ENCODE peak calls at places on chromosomes 16 and 17, in four cellular contexts. V, F, U and J are unnamed samples. For H3K4me1 and H3K27me3, the result is how much of the 10 kb centered on the place peaks cover.

GRCh38 chr17:6427284-6427781 is 7.6 kb downstream of the AIPL1 start:
- DNase-seq in F (no peak), V (no peak), U (no peak), J (no peak)

GRCh38 chr17:50893183-50893993 is 27.2 kb upstream of the TOB1 start:
- DNase-seq in V (no peak), F (peak), U (no peak), J (no peak)

GRCh38 chr16:11955713-11956123 is 9.3 kb upstream of the TNFRSF17 start:
- DNase-seq in U (no peak), F (no peak), V (no peak), J (no peak)

GRCh38 chr17:75338335-75338734 is 49.1 kb upstream of the SLC25A19 start:
- DNase-seq in F (no peak), U (no peak), V (no peak), J (no peak)

GRCh38 chr17:17176341-17176740 is 29.8 kb downstream of the PLD6 start:
- DNase-seq in V (no peak), U (no peak), F (no peak), J (no peak)

GRCh38 chr16:87538594-87538993 is 45.8 kb upstream of the ZCCHC14 start:
- DNase-seq in F (no peak), V (no peak), U (no peak), J (no peak)

GRCh38 chr17:16491703-16492612 is at the start of gene LRRC75A:
- DNase-seq in F (peak), U (no peak), V (peak), J (peak)

GRCh38 chr16:77937473-77938195 is 84.7 kb upstream of the CLEC3A start:
- DNase-seq in F (no peak), U (no peak), V (no peak), J (no peak)

GRCh38 chr16:49563666-49564065 is 190.1 kb downstream of the C16orf78 start:
- DNase-seq in V (no peak), F (no peak), U (no peak), J (no peak)

GRCh38 chr17:80109066-80109618 is 7.8 kb downstream of the GAA start:
- DNase-seq in U (no peak), F (no peak), V (no peak), J (no peak)

GRCh38 chr16:27269300-27270150 is 953 bp upstream of the NSMCE1 start:
- DNase-seq in U (no peak), F (no peak), V (no peak), J (no peak)

GRCh38 chr17:22507823-22508222 is 815.5 kb downstream of the KCNJ18 start:
- DNase-seq in V (no peak), F (no peak), U (no peak), J (no peak)

GRCh38 chr17:231191-231965 is 49.9 kb upstream of the DOC2B start:
- DNase-seq in F (peak), V (peak), U (no peak), J (peak)

GRCh38 chr17:29376667-29377268 is 13.4 kb upstream of the TAOK1 start:
- DNase-seq in F (no peak), V (no peak), U (no peak), J (no peak)

GRCh38 chr16:12901204-12901596 is 198 bp upstream of the SHISA9 start:
- DNase-seq in V (no peak), U (no peak), F (no peak), J (no peak)

GRCh38 chr16:23509763-23510153 is 536 bp downstream of the GGA2 start:
- DNase-seq in V (peak), U (no peak), F (peak), J (peak)

GRCh38 chr17:62968445-62968923 is 2.4 kb downstream of the TANC2 start:
- DNase-seq in V (peak), F (peak), U (no peak), J (peak)

GRCh38 chr17:65231662-65232335 is 94.6 kb downstream of the RGS9 start:
- DNase-seq in U (no peak), V (no peak), F (peak), J (peak)

GRCh38 chr16:17696696-17697095 is 225.9 kb upstream of the XYLT1 start:
- DNase-seq in V (no peak), F (no peak), U (no peak), J (no peak)

GRCh38 chr16:87996962-87997880 is 46.0 kb downstream of the BANP start:
- DNase-seq in F (no peak), U (no peak), V (no peak), J (no peak)

GRCh38 chr16:75250089-75250808 is 1.2 kb downstream of the BCAR1 start:
- DNase-seq in F (peak), U (no peak), V (peak), J (peak)

GRCh38 chr16:64878964-64879363 is 242.9 kb downstream of the CDH11 start:
- DNase-seq in V (no peak), U (no peak), F (no peak), J (no peak)

GRCh38 chr16:29806641-29807425 is 504 bp downstream of the MAZ start:
- DNase-seq in V (peak), F (peak), U (no peak), J (peak)

GRCh38 chr17:38912221-38912813 is 13.1 kb upstream of the LASP1NB start:
- DNase-seq in F (peak), U (no peak), V (peak), J (no peak)

GRCh38 chr17:83143817-83144231 is 64.4 kb downstream of the METRNL start:
- DNase-seq in U (no peak), F (no peak), V (no peak), J (no peak)

GRCh38 chr16:75238132-75238852 is 13.1 kb downstream of the BCAR1 start:
- DNase-seq in U (peak), V (no peak), F (peak), J (peak)

GRCh38 chr17:21279582-21279981 is 4.9 kb upstream of the MAP2K3 start:
- DNase-seq in V (peak), F (no peak), U (no peak), J (no peak)

GRCh38 chr16:55349867-55350266 is 25.9 kb downstream of the IRX6 start:
- DNase-seq in U (no peak), F (no peak), V (no peak), J (no peak)

GRCh38 chr16:4535627-4536108 is 2.9 kb downstream of the CDIP1 start:
- DNase-seq in F (no peak), U (no peak), V (no peak), J (no peak)
- H3K4me1 ChIP-seq in F (half or more), U (under half), V (under half), J (under half)

GRCh38 chr17:43401293-43401692 is 2.5 kb downstream of the ARL4D start:
- DNase-seq in F (no peak), V (no peak), U (peak), J (no peak)
- H3K4me3 ChIP-seq in F (no peak), V (no peak), U (no peak), J (no peak)

GRCh38 chr16:68643227-68643626 is 1.9 kb upstream of the CDH3 start:
- DNase-seq in U (no peak), F (no peak), V (no peak), J (no peak)
- H3K27me3 ChIP-seq in U (under half), F (under half), V (under half), J (under half)

GRCh38 chr17:46991618-46992017 is 12.6 kb upstream of the RPRML start:
- DNase-seq in U (no peak), F (no peak), V (no peak), J (no peak)
- H3K4me1 ChIP-seq in U (under half), F (under half), V (under half), J (under half)

GRCh38 chr16:82138478-82139285 is 31.3 kb downstream of the MPHOSPH6 start:
- DNase-seq in U (no peak), F (no peak), V (no peak), J (no peak)
- H3K4me3 ChIP-seq in U (no peak), F (no peak), V (no peak), J (peak)

GRCh38 chr16:85820604-85821372 is 21.3 kb downstream of the COX4I1 start:
- DNase-seq in V (no peak), F (no peak), U (no peak), J (no peak)
- H3K27me3 ChIP-seq in V (under half), F (under half), U (under half), J (under half)

GRCh38 chr17:1711804-1712203 is 1.6 kb upstream of the TLCD2 start:
- DNase-seq in V (no peak), F (no peak), U (no peak), J (no peak)
- H3K4me1 ChIP-seq in V (under half), F (under half), U (under half), J (under half)

GRCh38 chr17:64016248-64016784 is 4.1 kb downstream of the ICAM2 start:
- DNase-seq in U (no peak), F (no peak), V (no peak), J (peak)
- H3K4me3 ChIP-seq in U (no peak), F (no peak), V (no peak), J (no peak)

GRCh38 chr16:73042807-73043206 is 5.1 kb downstream of the ZFHX3 start:
- DNase-seq in U (no peak), F (no peak), V (no peak), J (no peak)

GRCh38 chr16:73043828-73044493 is 4.0 kb downstream of the ZFHX3 start:
- DNase-seq in U (no peak), V (no peak), F (no peak), J (no peak)

GRCh38 chr16:73040735-73041402 is 7.1 kb downstream of the ZFHX3 start:
- DNase-seq in F (no peak), V (no peak), U (no peak), J (no peak)

GRCh38 chr16:73040136-73040535 is 7.8 kb downstream of the ZFHX3 start:
- DNase-seq in V (no peak), F (no peak), U (no peak), J (no peak)

DNA sequence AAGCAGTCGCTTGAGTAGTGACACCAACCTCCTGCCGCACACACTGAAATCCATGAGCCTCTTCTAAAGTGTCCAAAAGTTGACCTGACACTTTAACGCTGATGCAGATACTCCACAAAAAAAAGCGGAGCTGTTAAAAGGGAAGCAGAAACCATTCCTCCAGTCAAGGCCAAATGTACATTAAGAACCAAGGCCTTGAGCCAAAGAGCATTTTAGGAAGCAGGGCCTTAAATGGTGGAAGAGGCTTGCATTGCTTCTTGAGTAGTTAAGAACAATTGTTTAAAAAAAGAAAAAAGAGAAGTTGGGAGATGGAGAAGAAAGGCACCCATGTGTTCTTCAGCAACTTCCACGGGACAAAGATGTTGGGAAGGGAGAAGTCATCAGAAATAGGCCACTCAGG is 6.3 kb downstream of the ZFHX3 start:
- DNase-seq in F (no peak), U (no peak), V (no peak), J (no peak)
- H3K27me3 ChIP-seq in F (under half), U (under half), V (under half), J (under half)